ENCODE peak calls at places on chromosomes 2 and 18, in six cellular contexts. One of them, this sample, is unnamed.
A peak's percentile ranks its signal among the peaks of the same experiment; 100 is the strongest.

GRCh38 chr2:199160677-199161465 is 296.9 kb downstream of the SATB2 start:
- DNase-seq in GM10248: no peak
- DNase-seq in activated T-cell treated with anti-CD3 and anti-CD28 coated beads, Interleukin-2, amount 50 U/mL, for 4 hours: no peak
- DNase-seq in effector memory CD4-positive, alpha-beta T cell: no peak
- DNase-seq in T-helper 17 cell: no peak
- DNase-seq in effector CD4-positive, alpha-beta T cell: no peak
- DNase-seq in this sample: peak; percentile 60

GRCh38 chr18:59918320-59918755 is 18.5 kb downstream of the PMAIP1 start:
- DNase-seq in activated T-cell treated with anti-CD3 and anti-CD28 coated beads, Interleukin-2, amount 50 U/mL, for 4 hours: no peak
- DNase-seq in T-helper 17 cell: no peak
- DNase-seq in GM10248: peak; percentile 37
- DNase-seq in effector CD4-positive, alpha-beta T cell: no peak
- DNase-seq in effector memory CD4-positive, alpha-beta T cell: no peak
- DNase-seq in this sample: peak; percentile 91

GRCh38 chr2:65231121-65231520 is 3.5 kb downstream of the ACTR2 start:
- DNase-seq in T-helper 17 cell: no peak
- DNase-seq in effector CD4-positive, alpha-beta T cell: no peak
- DNase-seq in activated T-cell treated with anti-CD3 and anti-CD28 coated beads, Interleukin-2, amount 50 U/mL, for 4 hours: no peak
- DNase-seq in GM10248: no peak
- DNase-seq in effector memory CD4-positive, alpha-beta T cell: no peak
- DNase-seq in this sample: peak; percentile 64

GRCh38 chr2:190920085-190920484 is 39.5 kb downstream of the GLS start:
- DNase-seq in effector memory CD4-positive, alpha-beta T cell: no peak
- DNase-seq in GM10248: no peak
- DNase-seq in T-helper 17 cell: no peak
- DNase-seq in activated T-cell treated with anti-CD3 and anti-CD28 coated beads, Interleukin-2, amount 50 U/mL, for 4 hours: no peak
- DNase-seq in effector CD4-positive, alpha-beta T cell: no peak
- DNase-seq in this sample: no peak

GRCh38 chr2:39730685-39731302 is 48.3 kb downstream of the THUMPD2 start:
- DNase-seq in activated T-cell treated with anti-CD3 and anti-CD28 coated beads, Interleukin-2, amount 50 U/mL, for 4 hours: no peak
- DNase-seq in effector CD4-positive, alpha-beta T cell: no peak
- DNase-seq in GM10248: peak; percentile 35
- DNase-seq in effector memory CD4-positive, alpha-beta T cell: no peak
- DNase-seq in T-helper 17 cell: no peak
- DNase-seq in this sample: peak; percentile 66

GRCh38 chr2:192007819-192008218 is 160.9 kb upstream of the CAVIN2 start:
- DNase-seq in effector CD4-positive, alpha-beta T cell: no peak
- DNase-seq in T-helper 17 cell: no peak
- DNase-seq in effector memory CD4-positive, alpha-beta T cell: no peak
- DNase-seq in GM10248: no peak
- DNase-seq in activated T-cell treated with anti-CD3 and anti-CD28 coated beads, Interleukin-2, amount 50 U/mL, for 4 hours: no peak
- DNase-seq in this sample: no peak

GRCh38 chr2:174023591-174024523 is 58.7 kb upstream of the SP3 start:
- DNase-seq in T-helper 17 cell: no peak
- DNase-seq in effector CD4-positive, alpha-beta T cell: no peak
- DNase-seq in GM10248: peak; percentile 48
- DNase-seq in effector memory CD4-positive, alpha-beta T cell: no peak
- DNase-seq in activated T-cell treated with anti-CD3 and anti-CD28 coated beads, Interleukin-2, amount 50 U/mL, for 4 hours: no peak
- DNase-seq in this sample: peak; percentile 91

GRCh38 chr2:96409543-96410184 is 74.1 kb downstream of the NCAPH start:
- DNase-seq in activated T-cell treated with anti-CD3 and anti-CD28 coated beads, Interleukin-2, amount 50 U/mL, for 4 hours: no peak
- DNase-seq in GM10248: no peak
- DNase-seq in effector memory CD4-positive, alpha-beta T cell: no peak
- DNase-seq in effector CD4-positive, alpha-beta T cell: no peak
- DNase-seq in T-helper 17 cell: no peak
- DNase-seq in this sample: no peak

GRCh38 chr2:173307287-173307686 is 47.4 kb upstream of the CDCA7 start:
- DNase-seq in effector memory CD4-positive, alpha-beta T cell: no peak
- DNase-seq in T-helper 17 cell: no peak
- DNase-seq in GM10248: peak; percentile 54
- DNase-seq in activated T-cell treated with anti-CD3 and anti-CD28 coated beads, Interleukin-2, amount 50 U/mL, for 4 hours: no peak
- DNase-seq in effector CD4-positive, alpha-beta T cell: no peak
- DNase-seq in this sample: no peak

GRCh38 chr2:212480447-212480846 is 58.2 kb downstream of the ERBB4 start:
- DNase-seq in activated T-cell treated with anti-CD3 and anti-CD28 coated beads, Interleukin-2, amount 50 U/mL, for 4 hours: no peak
- DNase-seq in T-helper 17 cell: no peak
- DNase-seq in GM10248: no peak
- DNase-seq in effector CD4-positive, alpha-beta T cell: no peak
- DNase-seq in effector memory CD4-positive, alpha-beta T cell: no peak
- DNase-seq in this sample: no peak

GRCh38 chr2:121244616-121245015 is 40.4 kb downstream of the TFCP2L1 start:
- DNase-seq in GM10248: no peak
- DNase-seq in activated T-cell treated with anti-CD3 and anti-CD28 coated beads, Interleukin-2, amount 50 U/mL, for 4 hours: no peak
- DNase-seq in effector memory CD4-positive, alpha-beta T cell: no peak
- DNase-seq in effector CD4-positive, alpha-beta T cell: no peak
- DNase-seq in T-helper 17 cell: no peak
- DNase-seq in this sample: no peak

GRCh38 chr2:193980599-193980998 is 1676.4 kb upstream of the SLC39A10 start:
- DNase-seq in GM10248: no peak
- DNase-seq in T-helper 17 cell: no peak
- DNase-seq in effector CD4-positive, alpha-beta T cell: no peak
- DNase-seq in effector memory CD4-positive, alpha-beta T cell: no peak
- DNase-seq in activated T-cell treated with anti-CD3 and anti-CD28 coated beads, Interleukin-2, amount 50 U/mL, for 4 hours: no peak
- DNase-seq in this sample: no peak

GRCh38 chr18:41370740-41371623 is 584.1 kb upstream of the PIK3C3 start:
- DNase-seq in activated T-cell treated with anti-CD3 and anti-CD28 coated beads, Interleukin-2, amount 50 U/mL, for 4 hours: no peak
- DNase-seq in T-helper 17 cell: no peak
- DNase-seq in GM10248: no peak
- DNase-seq in effector CD4-positive, alpha-beta T cell: no peak
- DNase-seq in effector memory CD4-positive, alpha-beta T cell: no peak
- DNase-seq in this sample: no peak

GRCh38 chr2:226478121-226478809 is 321.4 kb downstream of the IRS1 start:
- DNase-seq in GM10248: no peak
- DNase-seq in effector memory CD4-positive, alpha-beta T cell: no peak
- DNase-seq in T-helper 17 cell: no peak
- DNase-seq in activated T-cell treated with anti-CD3 and anti-CD28 coated beads, Interleukin-2, amount 50 U/mL, for 4 hours: no peak
- DNase-seq in effector CD4-positive, alpha-beta T cell: no peak
- DNase-seq in this sample: peak; percentile 52

GRCh38 chr2:156325671-156326385 is 6.7 kb downstream of the NR4A2 start:
- DNase-seq in effector memory CD4-positive, alpha-beta T cell: no peak
- DNase-seq in GM10248: no peak
- DNase-seq in effector CD4-positive, alpha-beta T cell: no peak
- DNase-seq in activated T-cell treated with anti-CD3 and anti-CD28 coated beads, Interleukin-2, amount 50 U/mL, for 4 hours: no peak
- DNase-seq in T-helper 17 cell: no peak
- DNase-seq in this sample: no peak

GRCh38 chr2:219298759-219299371 is 10.3 kb downstream of the PTPRN start:
- DNase-seq in T-helper 17 cell: peak; percentile 77
- DNase-seq in effector CD4-positive, alpha-beta T cell: peak; percentile 84
- DNase-seq in effector memory CD4-positive, alpha-beta T cell: peak; percentile 78
- DNase-seq in GM10248: peak; percentile 94
- DNase-seq in activated T-cell treated with anti-CD3 and anti-CD28 coated beads, Interleukin-2, amount 50 U/mL, for 4 hours: peak; percentile 90
- DNase-seq in this sample: peak; percentile 87

GRCh38 chr2:8611712-8612111 is 70.1 kb upstream of the ID2 start:
- DNase-seq in effector memory CD4-positive, alpha-beta T cell: no peak
- DNase-seq in T-helper 17 cell: no peak
- DNase-seq in effector CD4-positive, alpha-beta T cell: no peak
- DNase-seq in GM10248: no peak
- DNase-seq in activated T-cell treated with anti-CD3 and anti-CD28 coated beads, Interleukin-2, amount 50 U/mL, for 4 hours: no peak
- DNase-seq in this sample: no peak

GRCh38 chr18:46343940-46344372 is 239.8 kb downstream of the HAUS1 start:
- DNase-seq in effector memory CD4-positive, alpha-beta T cell: no peak
- DNase-seq in T-helper 17 cell: peak; percentile 15
- DNase-seq in activated T-cell treated with anti-CD3 and anti-CD28 coated beads, Interleukin-2, amount 50 U/mL, for 4 hours: peak; percentile 21
- DNase-seq in GM10248: peak; percentile 75
- DNase-seq in effector CD4-positive, alpha-beta T cell: peak; percentile 8
- DNase-seq in this sample: peak; percentile 46

GRCh38 chr2:143132360-143132759 is 3.1 kb downstream of the ARHGAP15 start:
- DNase-seq in activated T-cell treated with anti-CD3 and anti-CD28 coated beads, Interleukin-2, amount 50 U/mL, for 4 hours: no peak
- DNase-seq in T-helper 17 cell: no peak
- DNase-seq in effector memory CD4-positive, alpha-beta T cell: no peak
- DNase-seq in effector CD4-positive, alpha-beta T cell: no peak
- DNase-seq in GM10248: peak; percentile 11
- DNase-seq in this sample: no peak

GRCh38 chr18:63161728-63162195 is 157.8 kb downstream of the BCL2 start:
- DNase-seq in effector CD4-positive, alpha-beta T cell: peak; percentile 79
- DNase-seq in activated T-cell treated with anti-CD3 and anti-CD28 coated beads, Interleukin-2, amount 50 U/mL, for 4 hours: peak; percentile 71
- DNase-seq in T-helper 17 cell: peak; percentile 73
- DNase-seq in effector memory CD4-positive, alpha-beta T cell: peak; percentile 78
- DNase-seq in GM10248: peak; percentile 73
- DNase-seq in this sample: peak; percentile 80

GRCh38 chr2:167411367-167411766 is 523.1 kb downstream of the XIRP2 start:
- DNase-seq in T-helper 17 cell: no peak
- DNase-seq in activated T-cell treated with anti-CD3 and anti-CD28 coated beads, Interleukin-2, amount 50 U/mL, for 4 hours: no peak
- DNase-seq in GM10248: no peak
- DNase-seq in effector CD4-positive, alpha-beta T cell: no peak
- DNase-seq in effector memory CD4-positive, alpha-beta T cell: no peak
- DNase-seq in this sample: peak; percentile 40

GRCh38 chr2:12979066-12979465 is 262.3 kb downstream of the TRIB2 start:
- DNase-seq in T-helper 17 cell: no peak
- DNase-seq in activated T-cell treated with anti-CD3 and anti-CD28 coated beads, Interleukin-2, amount 50 U/mL, for 4 hours: no peak
- DNase-seq in effector CD4-positive, alpha-beta T cell: no peak
- DNase-seq in GM10248: no peak
- DNase-seq in effector memory CD4-positive, alpha-beta T cell: no peak
- DNase-seq in this sample: no peak